ENCODE peak calls at places on chromosomes 5 and 9, in eight cellular contexts. U is C1 segment of cervical spinal cord; L is naive thymus-derived CD4-positive, alpha-beta T cell; V is HEK293T; C is activated T-cell treated with anti-CD3 and anti-CD28 coated beads, Interleukin-2, amount 50 U/mL, for 24 hours; M is CD4-positive, alpha-beta T cell; O is endodermal cell; T is NCI-H1436. I is an unnamed sample.
A peak's percentile ranks its signal among the peaks of the same experiment; 100 is the strongest.

GRCh38 chr5:129506092-129506491 is 46.0 kb downstream of the ADAMTS19 start:
- DNase-seq in U (no peak), L (no peak), V (no peak), C (no peak), M (no peak), O (no peak), T (no peak), I (no peak)

GRCh38 chr5:76870046-76870445 is 20.2 kb downstream of the S100Z start:
- DNase-seq in U (no peak), L (no peak), V (no peak), C (no peak), M (no peak), O (no peak), T (no peak), I (no peak)

GRCh38 chr5:139835656-139836055 is 40.0 kb downstream of the PSD2 start:
- DNase-seq in U (no peak), L (no peak), V (no peak), C (no peak), M (no peak), O (peak; percentile 66), T (no peak), I (no peak)

GRCh38 chr5:93150311-93151012 is 430.6 kb downstream of the NR2F1-AS1 start:
- DNase-seq in U (no peak), L (no peak), V (no peak), C (no peak), M (no peak), O (no peak), T (no peak), I (no peak)

GRCh38 chr9:97786341-97786740 is 66.7 kb upstream of the FOXE1 start:
- DNase-seq in U (no peak), L (no peak), V (no peak), C (no peak), M (no peak), O (peak; percentile 71), T (no peak), I (no peak)

GRCh38 chr9:85443190-85443598 is 298.6 kb downstream of the AGTPBP1 start:
- DNase-seq in U (no peak), L (no peak), V (no peak), C (no peak), M (no peak), O (no peak), T (no peak), I (no peak)

GRCh38 chr9:129509508-129509907 is 111.4 kb downstream of the C9orf50 start:
- DNase-seq in U (no peak), L (no peak), V (no peak), C (no peak), M (no peak), O (no peak), T (no peak), I (no peak)

GRCh38 chr5:28576022-28576421 is 1537.6 kb upstream of the CDH9 start:
- DNase-seq in U (no peak), L (no peak), V (peak; percentile 9), C (no peak), M (no peak), O (no peak), T (no peak), I (no peak)

GRCh38 chr9:4788703-4789102 is 4.0 kb upstream of the RCL1 start:
- DNase-seq in U (no peak), L (no peak), V (no peak), C (no peak), M (no peak), O (no peak), T (no peak), I (no peak)

GRCh38 chr5:76735762-76736545 is 20.0 kb downstream of the F2R start:
- DNase-seq in U (no peak), L (no peak), V (no peak), C (no peak), M (no peak), O (no peak), T (peak; percentile 9), I (no peak)

GRCh38 chr5:104111622-104112021 is 549.0 kb upstream of the NUDT12 start:
- DNase-seq in U (no peak), L (no peak), V (no peak), C (no peak), M (no peak), O (no peak), T (no peak), I (no peak)

GRCh38 chr5:77863181-77863580 is 87.0 kb upstream of the TBCA start:
- DNase-seq in U (no peak), L (no peak), V (no peak), C (no peak), M (no peak), O (no peak), T (no peak), I (no peak)

GRCh38 chr9:69140123-69140741 is 33.8 kb upstream of the TJP2 start:
- DNase-seq in U (no peak), L (no peak), V (no peak), C (no peak), M (no peak), O (peak; percentile 27), T (no peak), I (no peak)

GRCh38 chr5:116507051-116507537 is 67.5 kb downstream of the SEMA6A start:
- DNase-seq in U (no peak), L (no peak), V (no peak), C (no peak), M (no peak), O (peak; percentile 29), T (no peak), I (no peak)

GRCh38 chr9:123914517-123915199 is 15.3 kb downstream of the DENND1A start:
- DNase-seq in U (no peak), L (no peak), V (no peak), C (no peak), M (no peak), O (no peak), T (no peak), I (peak; percentile 19)

GRCh38 chr9:136019681-136020060 is 58.5 kb upstream of the UBAC1 start:
- DNase-seq in U (no peak), L (no peak), V (no peak), C (no peak), M (no peak), O (peak; percentile 35), T (no peak), I (no peak)

GRCh38 chr5:37272564-37272963 is 23.4 kb upstream of the CPLANE1 start:
- DNase-seq in U (no peak), L (no peak), V (no peak), C (no peak), M (no peak), O (peak; percentile 51), T (no peak), I (no peak)

GRCh38 chr5:149217096-149217801 is 54.4 kb upstream of the AFAP1L1 start:
- DNase-seq in U (no peak), L (no peak), V (no peak), C (no peak), M (no peak), O (no peak), T (no peak), I (no peak)

GRCh38 chr9:122498883-122499288 is 11.7 kb upstream of the OR1J2 start:
- DNase-seq in U (no peak), L (peak; percentile 4), V (peak; percentile 51), C (no peak), M (no peak), O (peak; percentile 79), T (peak; percentile 19), I (no peak)

GRCh38 chr9:124708633-124709032 is 62.5 kb downstream of the NR6A1 start:
- DNase-seq in U (no peak), L (no peak), V (no peak), C (no peak), M (no peak), O (no peak), T (no peak), I (no peak)

GRCh38 chr5:1378866-1379659 is 34.2 kb upstream of the CLPTM1L start:
- DNase-seq in U (no peak), L (no peak), V (no peak), C (no peak), M (no peak), O (no peak), T (no peak), I (no peak)

GRCh38 chr9:40914772-40915659 is 213.5 kb downstream of the FOXD4L6 start:
- DNase-seq in U (no peak), L (no peak), V (no peak), C (no peak), M (no peak), O (peak; percentile 23), T (no peak), I (no peak)

GRCh38 chr5:1801954-1802295 is 718 bp downstream of the NDUFS6 start:
- DNase-seq in U (no peak), L (no peak), V (peak; percentile 29), C (no peak), M (no peak), O (peak; percentile 68), T (no peak), I (no peak)

GRCh38 chr5:82205005-82205404 is 73.1 kb downstream of the RPS23 start:
- DNase-seq in U (no peak), L (no peak), V (no peak), C (no peak), M (no peak), O (no peak), T (no peak), I (no peak)

GRCh38 chr5:115589043-115589442 is 13.2 kb downstream of the TICAM2 start:
- DNase-seq in U (no peak), L (no peak), V (no peak), C (no peak), M (no peak), O (no peak), T (no peak), I (no peak)

GRCh38 chr5:122730037-122730436 is 44.8 kb upstream of the SNX2 start:
- DNase-seq in U (no peak), L (no peak), V (no peak), C (no peak), M (no peak), O (no peak), T (no peak), I (no peak)

GRCh38 chr9:78807286-78807685 is 510.4 kb downstream of the PSAT1 start:
- DNase-seq in U (no peak), L (no peak), V (no peak), C (no peak), M (no peak), O (no peak), T (no peak), I (no peak)

GRCh38 chr9:127723450-127723849 is 7.6 kb downstream of the TTC16 start:
- DNase-seq in U (no peak), L (no peak), V (no peak), C (no peak), M (no peak), O (no peak), T (no peak), I (no peak)

GRCh38 chr5:58985759-58986158 is 402.9 kb downstream of the RAB3C start:
- DNase-seq in U (no peak), L (no peak), V (no peak), C (no peak), M (no peak), O (no peak), T (no peak), I (no peak)

GRCh38 chr9:76576344-76576743 is 117.4 kb downstream of the GCNT1 start:
- DNase-seq in U (no peak), L (no peak), V (no peak), C (peak; percentile 59), M (peak; percentile 16), O (no peak), T (no peak), I (peak; percentile 26)

GRCh38 chr5:122311888-122312669 is at the start of gene SNCAIP:
- DNase-seq in U (peak; percentile 45), L (no peak), V (peak; percentile 57), C (no peak), M (no peak), O (peak; percentile 86), T (peak; percentile 28), I (no peak)

GRCh38 chr5:99176186-99176585 is 247.4 kb upstream of the CHD1 start:
- DNase-seq in U (no peak), L (no peak), V (no peak), C (no peak), M (no peak), O (no peak), T (no peak), I (no peak)